ENCODE peak calls at places on chromosomes 7 and 10, in five cellular contexts. S is RWPE1, G is omental fat pad, U is mucosa of descending colon, Q is brain microvascular endothelial cell. C is an unnamed sample.
A peak's percentile ranks its signal among the peaks of the same experiment; 100 is the strongest.

GRCh38 chr10:59082249-59082648 is 94.2 kb upstream of the PHYHIPL start:
- DNase-seq in S (peak; percentile 31), G (no peak), U (no peak), Q (no peak), C (peak; percentile 24)

GRCh38 chr7:124459101-124460052 is 306.2 kb downstream of the GPR37 start:
- DNase-seq in S (no peak), G (no peak), U (no peak), Q (no peak), C (peak; percentile 70)

GRCh38 chr10:52284416-52285013 is 29.6 kb upstream of the DKK1 start:
- DNase-seq in S (no peak), G (no peak), U (no peak), Q (no peak), C (no peak)

GRCh38 chr10:35219906-35220890 is 93.6 kb downstream of the CREM start:
- DNase-seq in S (no peak), G (no peak), U (no peak), Q (no peak), C (no peak)

GRCh38 chr10:112907893-112908292 is 42.2 kb upstream of the TCF7L2 start:
- DNase-seq in S (no peak), G (no peak), U (no peak), Q (no peak), C (no peak)

GRCh38 chr10:92387289-92387940 is 96.4 kb downstream of the MARCHF5 start:
- DNase-seq in S (peak; percentile 69), G (no peak), U (no peak), Q (peak; percentile 63), C (peak; percentile 88)

GRCh38 chr7:101588131-101588935 is 40.8 kb downstream of the MYL10 start:
- DNase-seq in S (no peak), G (no peak), U (no peak), Q (no peak), C (no peak)

GRCh38 chr7:91325731-91326130 is 61.5 kb downstream of the FZD1 start:
- DNase-seq in S (no peak), G (no peak), U (no peak), Q (no peak), C (no peak)

GRCh38 chr10:43210556-43210955 is 56.3 kb downstream of the RASGEF1A start:
- DNase-seq in S (no peak), G (no peak), U (peak; percentile 19), Q (no peak), C (no peak)

GRCh38 chr10:565676-566075 is 123.8 kb downstream of the DIP2C start:
- DNase-seq in S (no peak), G (no peak), U (no peak), Q (no peak), C (no peak)

GRCh38 chr10:84539244-84539643 is 210.9 kb downstream of the CCSER2 start:
- DNase-seq in S (no peak), G (no peak), U (no peak), Q (peak; percentile 16), C (no peak)

GRCh38 chr7:11548532-11548931 is 283.5 kb downstream of the THSD7A start:
- DNase-seq in S (no peak), G (no peak), U (no peak), Q (no peak), C (peak; percentile 47)

GRCh38 chr10:72297281-72297967 is 23.7 kb downstream of the DDIT4 start:
- DNase-seq in S (no peak), G (no peak), U (peak; percentile 96), Q (peak; percentile 98), C (peak; percentile 95)

GRCh38 chr10:131047501-131047900 is 264.0 kb downstream of the TCERG1L start:
- DNase-seq in S (peak; percentile 56), G (no peak), U (no peak), Q (no peak), C (no peak)

GRCh38 chr10:9024210-9024609 is 969.7 kb downstream of the GATA3 start:
- DNase-seq in S (peak; percentile 23), G (no peak), U (no peak), Q (no peak), C (peak; percentile 24)

GRCh38 chr7:4713183-4713784 is 31.2 kb downstream of the FOXK1 start:
- DNase-seq in S (no peak), G (no peak), U (no peak), Q (no peak), C (no peak)

GRCh38 chr10:47037654-47038425 is 126.6 kb downstream of the PTPN20 start:
- DNase-seq in S (no peak), G (no peak), U (no peak), Q (no peak), C (no peak)

GRCh38 chr10:94052901-94053638 is 59.3 kb downstream of the PLCE1 start:
- DNase-seq in S (no peak), G (no peak), U (no peak), Q (no peak), C (no peak)

GRCh38 chr10:79981673-79982485 is 33.0 kb upstream of the SFTPD start:
- DNase-seq in S (peak; percentile 60), G (no peak), U (peak; percentile 60), Q (no peak), C (peak; percentile 51)

GRCh38 chr10:51788270-51788669 is 88.9 kb upstream of the CSTF2T start:
- DNase-seq in S (no peak), G (no peak), U (no peak), Q (no peak), C (no peak)

GRCh38 chr7:128103498-128104108 is 72.4 kb upstream of the LRRC4 start:
- DNase-seq in S (no peak), G (no peak), U (no peak), Q (no peak), C (no peak)

GRCh38 chr10:46106410-46107255 is 60.6 kb upstream of the MSMB start:
- DNase-seq in S (peak; percentile 4), G (no peak), U (peak; percentile 67), Q (peak; percentile 6), C (peak; percentile 52)

GRCh38 chr10:45354261-45354660 is 19.8 kb upstream of the ALOX5 start:
- DNase-seq in S (no peak), G (no peak), U (no peak), Q (no peak), C (no peak)

GRCh38 chr7:159328096-159328495 is 183.4 kb upstream of the VIPR2 start:
- DNase-seq in S (no peak), G (no peak), U (no peak), Q (no peak), C (no peak)

GRCh38 chr7:103967401-103967800 is 22.1 kb downstream of the RELN start:
- DNase-seq in S (no peak), G (no peak), U (no peak), Q (no peak), C (no peak)

GRCh38 chr10:111034598-111035310 is 42.1 kb upstream of the ADRA2A start:
- DNase-seq in S (no peak), G (no peak), U (no peak), Q (no peak), C (no peak)

GRCh38 chr7:37901890-37902524 is 14.6 kb downstream of the SFRP4 start:
- DNase-seq in S (peak; percentile 11), G (no peak), U (no peak), Q (peak; percentile 75), C (peak; percentile 66)

GRCh38 chr10:13105184-13105583 is 5.2 kb downstream of the OPTN start:
- DNase-seq in S (no peak), G (no peak), U (no peak), Q (no peak), C (no peak)

GRCh38 chr7:128450409-128450808 is 5.3 kb upstream of the HILPDA start:
- DNase-seq in S (no peak), G (no peak), U (no peak), Q (no peak), C (no peak)

GRCh38 chr10:119006451-119007210 is 22.9 kb upstream of the NANOS1 start:
- DNase-seq in S (peak; percentile 93), G (no peak), U (no peak), Q (peak; percentile 99), C (peak; percentile 98)
- TF ChIP-seq CTCF in S (no peak), G (no peak), U (no peak), Q (peak; percentile 36), C (no peak)

DNA sequence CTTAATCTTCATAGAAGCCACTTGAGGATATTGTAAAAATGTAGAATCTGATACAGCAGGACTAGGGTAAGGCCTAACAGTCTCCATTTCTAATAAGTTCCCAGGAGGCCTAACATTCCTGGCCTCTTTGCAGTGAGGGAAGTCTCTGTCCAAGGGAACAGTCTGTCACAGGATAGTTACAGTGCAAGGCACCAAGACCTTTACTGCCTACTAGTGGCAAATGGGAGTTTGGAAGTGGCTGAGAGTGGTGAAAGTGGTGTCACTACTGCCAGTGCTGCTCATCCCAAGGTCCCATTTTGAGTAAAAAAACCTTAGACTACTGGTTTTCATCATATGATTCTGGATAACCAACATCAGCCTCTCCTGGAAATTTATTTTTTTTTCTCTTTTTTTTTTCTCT is 619.5 kb upstream of the SEMA3D start:
- DNase-seq in S (no peak), G (no peak), U (no peak), Q (no peak), C (no peak)
- TF ChIP-seq CTCF in S (no peak), G (no peak), U (no peak), Q (peak; percentile 14), C (no peak)

GRCh38 chr10:66940950-66941349 is 15.1 kb downstream of the LRRTM3 start:
- DNase-seq in S (no peak), G (no peak), U (no peak), Q (no peak), C (no peak)

GRCh38 chr10:66942407-66942806 is 16.6 kb downstream of the LRRTM3 start:
- DNase-seq in S (no peak), G (no peak), U (no peak), Q (no peak), C (no peak)

GRCh38 chr10:66943590-66943989 is 17.8 kb downstream of the LRRTM3 start:
- DNase-seq in S (no peak), G (no peak), U (no peak), Q (no peak), C (no peak)

GRCh38 chr10:66941491-66941890 is 15.7 kb downstream of the LRRTM3 start:
- DNase-seq in S (no peak), G (no peak), U (no peak), Q (no peak), C (no peak)
- TF ChIP-seq CTCF in S (no peak), G (no peak), U (no peak), Q (no peak), C (no peak)

DNA sequence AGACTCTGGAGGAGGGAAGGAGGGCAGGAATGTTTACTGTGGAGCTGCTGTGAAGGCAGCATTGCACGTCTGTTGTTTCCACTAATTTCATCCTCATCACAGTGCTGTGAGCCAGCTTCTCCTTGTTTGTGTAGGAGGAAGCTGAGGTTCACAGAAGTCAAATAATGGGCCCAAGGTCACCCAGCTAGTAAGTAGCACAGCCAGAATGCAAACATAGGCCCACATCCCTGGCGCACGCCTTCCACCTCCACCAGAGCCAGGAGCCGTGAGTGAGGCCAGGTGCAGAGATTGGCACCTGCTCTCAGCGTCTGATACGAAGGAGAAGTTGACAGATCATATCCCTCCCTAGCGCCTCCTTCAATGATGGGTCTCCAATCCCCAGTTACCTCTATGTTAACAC is 93.6 kb downstream of the HTR5A start:
- DNase-seq in S (no peak), G (no peak), U (no peak), Q (no peak), C (no peak)
- TF ChIP-seq CTCF in S (no peak), G (no peak), U (no peak), Q (no peak), C (no peak)

GRCh38 chr10:62610649-62611229 is 193.8 kb upstream of the ADO start:
- DNase-seq in S (peak; percentile 50), G (no peak), U (peak; percentile 63), Q (peak; percentile 32), C (peak; percentile 75)
- TF ChIP-seq CTCF in S (peak; percentile 34), G (no peak), U (peak; percentile 30), Q (peak; percentile 94), C (peak; percentile 87)

C was measured in MCF 10A.